ENCODE peak calls at places on chromosomes 4 and X, in five cellular contexts. One of them, this sample, is unnamed.

GRCh38 chrX:45851434-45851991 is 650.8 kb upstream of the DIPK2B start:
- DNase-seq in epithelial cell of prostate: peak
- DNase-seq in lung: no peak
- DNase-seq in CD8-positive, alpha-beta T cell: peak
- DNase-seq in mammary epithelial cell: peak
- DNase-seq in this sample: peak

GRCh38 chr4:90393215-90393614 is 266.0 kb downstream of the CCSER1 start:
- DNase-seq in CD8-positive, alpha-beta T cell: no peak
- DNase-seq in lung: no peak
- DNase-seq in epithelial cell of prostate: no peak
- DNase-seq in mammary epithelial cell: no peak
- DNase-seq in this sample: no peak

GRCh38 chrX:102832661-102833060 is 104.4 kb upstream of the RAB40AL start:
- DNase-seq in epithelial cell of prostate: no peak
- DNase-seq in lung: no peak
- DNase-seq in mammary epithelial cell: peak
- DNase-seq in CD8-positive, alpha-beta T cell: no peak
- DNase-seq in this sample: no peak

GRCh38 chr4:76950052-76950845 is 697 bp downstream of the SEPTIN11 start:
- DNase-seq in mammary epithelial cell: peak
- DNase-seq in CD8-positive, alpha-beta T cell: peak
- DNase-seq in epithelial cell of prostate: no peak
- DNase-seq in lung: peak
- DNase-seq in this sample: peak

GRCh38 chr4:122005064-122005755 is 53.4 kb upstream of the TRPC3 start:
- DNase-seq in mammary epithelial cell: no peak
- DNase-seq in CD8-positive, alpha-beta T cell: no peak
- DNase-seq in lung: no peak
- DNase-seq in epithelial cell of prostate: no peak
- DNase-seq in this sample: no peak

GRCh38 chrX:16087081-16087480 is 36.3 kb upstream of the GRPR start:
- DNase-seq in CD8-positive, alpha-beta T cell: no peak
- DNase-seq in lung: no peak
- DNase-seq in epithelial cell of prostate: no peak
- DNase-seq in mammary epithelial cell: no peak
- DNase-seq in this sample: no peak

GRCh38 chr4:48780867-48781219 is 764 bp upstream of the FRYL start:
- DNase-seq in CD8-positive, alpha-beta T cell: peak
- DNase-seq in mammary epithelial cell: no peak
- DNase-seq in epithelial cell of prostate: no peak
- DNase-seq in lung: no peak
- DNase-seq in this sample: peak

GRCh38 chr4:43133566-43133965 is 241.1 kb downstream of the GRXCR1 start:
- DNase-seq in lung: no peak
- DNase-seq in epithelial cell of prostate: peak
- DNase-seq in CD8-positive, alpha-beta T cell: no peak
- DNase-seq in mammary epithelial cell: peak
- DNase-seq in this sample: no peak

GRCh38 chrX:123665197-123665596 is 67.7 kb downstream of the THOC2 start:
- DNase-seq in epithelial cell of prostate: peak
- DNase-seq in mammary epithelial cell: peak
- DNase-seq in CD8-positive, alpha-beta T cell: no peak
- DNase-seq in lung: no peak
- DNase-seq in this sample: no peak

GRCh38 chr4:129342820-129343219 is 246.9 kb downstream of the C4orf33 start:
- DNase-seq in lung: no peak
- DNase-seq in mammary epithelial cell: peak
- DNase-seq in epithelial cell of prostate: peak
- DNase-seq in CD8-positive, alpha-beta T cell: no peak
- DNase-seq in this sample: no peak

GRCh38 chrX:12319012-12319519 is 180.8 kb downstream of the FRMPD4 start:
- DNase-seq in mammary epithelial cell: peak
- DNase-seq in CD8-positive, alpha-beta T cell: no peak
- DNase-seq in lung: no peak
- DNase-seq in epithelial cell of prostate: no peak
- DNase-seq in this sample: no peak

GRCh38 chr4:3643518-3644433 is 111.6 kb upstream of the LRPAP1 start:
- DNase-seq in epithelial cell of prostate: no peak
- DNase-seq in lung: no peak
- DNase-seq in mammary epithelial cell: no peak
- DNase-seq in CD8-positive, alpha-beta T cell: no peak
- DNase-seq in this sample: no peak

GRCh38 chr4:99033956-99034355 is 38.4 kb downstream of the METAP1 start:
- DNase-seq in mammary epithelial cell: no peak
- DNase-seq in lung: no peak
- DNase-seq in epithelial cell of prostate: no peak
- DNase-seq in CD8-positive, alpha-beta T cell: no peak
- DNase-seq in this sample: no peak

GRCh38 chrX:10173331-10173900 is 16.6 kb downstream of the CLCN4 start:
- DNase-seq in epithelial cell of prostate: peak
- DNase-seq in mammary epithelial cell: peak
- DNase-seq in CD8-positive, alpha-beta T cell: no peak
- DNase-seq in lung: no peak
- DNase-seq in this sample: no peak

GRCh38 chr4:153222162-153222789 is 18.0 kb downstream of the TRIM2 start:
- DNase-seq in epithelial cell of prostate: peak
- DNase-seq in lung: no peak
- DNase-seq in CD8-positive, alpha-beta T cell: peak
- DNase-seq in mammary epithelial cell: peak
- DNase-seq in this sample: peak

GRCh38 chr4:153789741-153790651 is 1.1 kb upstream of the SFRP2 start:
- DNase-seq in lung: no peak
- DNase-seq in CD8-positive, alpha-beta T cell: no peak
- DNase-seq in mammary epithelial cell: no peak
- DNase-seq in epithelial cell of prostate: no peak
- DNase-seq in this sample: no peak

GRCh38 chrX:107826286-107827136 is 845 bp downstream of the MID2 start:
- DNase-seq in CD8-positive, alpha-beta T cell: peak
- DNase-seq in mammary epithelial cell: peak
- DNase-seq in lung: no peak
- DNase-seq in epithelial cell of prostate: no peak
- DNase-seq in this sample: peak

GRCh38 chr4:79865253-79865652 is 207.8 kb downstream of the ANTXR2 start:
- DNase-seq in mammary epithelial cell: peak
- DNase-seq in epithelial cell of prostate: no peak
- DNase-seq in CD8-positive, alpha-beta T cell: no peak
- DNase-seq in lung: no peak
- DNase-seq in this sample: no peak

DNA sequence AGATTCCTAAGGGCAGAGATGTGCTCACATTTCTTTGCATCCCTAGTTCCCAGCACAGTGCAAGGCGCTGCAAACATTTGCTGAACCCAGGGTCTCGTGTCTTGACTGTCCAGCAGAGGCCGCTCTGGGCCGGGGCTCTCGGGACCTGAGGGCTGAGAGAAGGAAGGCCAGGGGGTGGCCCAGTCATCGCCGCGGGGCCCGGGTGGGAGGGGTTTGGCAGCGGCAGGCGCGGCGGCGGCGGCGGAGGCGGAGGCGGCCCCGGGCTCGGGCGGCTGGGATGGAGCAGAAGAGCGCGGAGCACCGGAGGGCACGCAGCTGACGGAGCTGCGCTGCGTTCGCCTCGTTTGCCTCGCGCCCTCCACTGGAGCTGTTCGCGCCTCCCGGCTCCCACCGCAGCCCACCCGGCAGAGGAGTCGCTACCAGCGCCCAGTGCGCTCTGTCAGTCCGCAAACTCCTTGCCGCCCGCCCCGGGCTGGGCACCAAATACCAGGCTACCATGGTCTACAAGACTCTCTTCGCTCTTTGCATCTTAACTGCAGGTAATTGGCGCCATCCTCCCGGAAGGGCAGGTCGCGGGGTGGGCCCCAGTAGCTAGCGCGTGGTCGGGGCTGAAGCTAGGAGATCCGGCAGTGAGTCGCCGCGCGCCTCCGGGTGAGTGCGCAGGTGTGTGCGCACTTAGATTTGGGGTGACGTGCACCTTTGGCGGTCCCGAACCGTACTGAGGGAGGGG is at the start of gene PARM1:
- DNase-seq in lung: peak
- DNase-seq in epithelial cell of prostate: peak
- DNase-seq in CD8-positive, alpha-beta T cell: no peak
- DNase-seq in mammary epithelial cell: peak
- DNase-seq in this sample: peak
- H3K27ac ChIP-seq in lung: peak
- H3K27ac ChIP-seq in epithelial cell of prostate: no peak
- H3K27ac ChIP-seq in CD8-positive, alpha-beta T cell: no peak
- H3K27ac ChIP-seq in mammary epithelial cell: no peak
- H3K27ac ChIP-seq in this sample: no peak

DNA sequence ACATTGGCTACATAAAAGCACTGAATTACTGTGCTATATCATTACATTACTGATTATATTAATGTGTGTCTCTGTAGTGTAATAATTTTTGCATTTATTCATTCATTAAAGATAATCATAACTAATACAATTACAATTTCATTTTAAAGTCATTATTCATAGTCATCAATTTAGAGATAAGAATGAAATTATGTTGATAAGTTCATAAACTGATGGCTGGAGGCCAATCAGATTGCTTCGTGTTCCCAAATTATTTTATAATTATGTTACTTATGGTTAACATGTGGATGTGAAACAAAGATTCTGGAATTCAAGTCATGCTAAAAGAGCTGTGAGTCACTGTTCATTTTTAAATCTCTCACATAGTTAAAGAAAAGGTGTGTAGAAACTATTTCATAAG is 223.4 kb upstream of the HAND2 start:
- DNase-seq in epithelial cell of prostate: no peak
- DNase-seq in mammary epithelial cell: no peak
- DNase-seq in CD8-positive, alpha-beta T cell: no peak
- DNase-seq in lung: no peak
- DNase-seq in this sample: no peak
- H3K27ac ChIP-seq in epithelial cell of prostate: no peak
- H3K27ac ChIP-seq in mammary epithelial cell: no peak
- H3K27ac ChIP-seq in CD8-positive, alpha-beta T cell: no peak
- H3K27ac ChIP-seq in lung: no peak
- H3K27ac ChIP-seq in this sample: no peak

GRCh38 chrX:7090506-7091095 is 56.9 kb upstream of the STS start:
- DNase-seq in lung: no peak
- DNase-seq in CD8-positive, alpha-beta T cell: no peak
- DNase-seq in epithelial cell of prostate: no peak
- DNase-seq in mammary epithelial cell: no peak
- DNase-seq in this sample: no peak
- H3K27ac ChIP-seq in lung: no peak
- H3K27ac ChIP-seq in CD8-positive, alpha-beta T cell: no peak
- H3K27ac ChIP-seq in epithelial cell of prostate: no peak
- H3K27ac ChIP-seq in mammary epithelial cell: no peak
- H3K27ac ChIP-seq in this sample: no peak

GRCh38 chrX:43552703-43553102 is 103.4 kb upstream of the MAOA start:
- DNase-seq in epithelial cell of prostate: no peak
- DNase-seq in lung: no peak
- DNase-seq in mammary epithelial cell: no peak
- DNase-seq in CD8-positive, alpha-beta T cell: no peak
- DNase-seq in this sample: no peak

GRCh38 chrX:43556207-43556606 is 99.9 kb upstream of the MAOA start:
- DNase-seq in lung: peak
- DNase-seq in CD8-positive, alpha-beta T cell: no peak
- DNase-seq in mammary epithelial cell: no peak
- DNase-seq in epithelial cell of prostate: no peak
- DNase-seq in this sample: no peak

GRCh38 chrX:43552166-43552565 is 103.9 kb upstream of the MAOA start:
- DNase-seq in epithelial cell of prostate: peak
- DNase-seq in lung: no peak
- DNase-seq in CD8-positive, alpha-beta T cell: no peak
- DNase-seq in mammary epithelial cell: peak
- DNase-seq in this sample: no peak

GRCh38 chrX:43551590-43551989 is 104.5 kb upstream of the MAOA start:
- DNase-seq in epithelial cell of prostate: no peak
- DNase-seq in mammary epithelial cell: no peak
- DNase-seq in CD8-positive, alpha-beta T cell: no peak
- DNase-seq in lung: no peak
- DNase-seq in this sample: no peak
- H3K27ac ChIP-seq in epithelial cell of prostate: no peak
- H3K27ac ChIP-seq in mammary epithelial cell: no peak
- H3K27ac ChIP-seq in CD8-positive, alpha-beta T cell: no peak
- H3K27ac ChIP-seq in lung: no peak
- H3K27ac ChIP-seq in this sample: no peak

GRCh38 chrX:153477039-153477438 is 6.7 kb upstream of the HAUS7 start:
- DNase-seq in CD8-positive, alpha-beta T cell: no peak
- DNase-seq in epithelial cell of prostate: no peak
- DNase-seq in lung: no peak
- DNase-seq in mammary epithelial cell: no peak
- DNase-seq in this sample: no peak
- H3K27ac ChIP-seq in CD8-positive, alpha-beta T cell: no peak
- H3K27ac ChIP-seq in epithelial cell of prostate: no peak
- H3K27ac ChIP-seq in lung: peak
- H3K27ac ChIP-seq in mammary epithelial cell: no peak
- H3K27ac ChIP-seq in this sample: no peak

This sample was measured in naive thymus-derived CD4-positive, alpha-beta T cell.